ENCODE peak calls at places on chromosomes 3 and 15, in nine cellular contexts. D is cardiac muscle cell; V is skeletal muscle cell; G is hepatocyte; B is adrenal gland; A is SJSA1; F is fibroblast of lung; I is effector memory CD4-positive, alpha-beta T cell; K is foreskin fibroblast. N is an unnamed sample.

GRCh38 chr3:195094211-195094921 is 176.6 kb downstream of the XXYLT1 start:
- DNase-seq in D (no peak), V (no peak), G (no peak), B (no peak), A (no peak), F (no peak), I (no peak), K (no peak), N (peak)

GRCh38 chr15:61818801-61819200 is 241.4 kb downstream of the VPS13C start:
- DNase-seq in D (no peak), V (no peak), G (no peak), B (no peak), A (no peak), F (no peak), I (no peak), K (no peak), N (no peak)

GRCh38 chr15:68511073-68511991 is 67.5 kb upstream of the CORO2B start:
- DNase-seq in D (peak), V (peak), G (no peak), B (peak), A (no peak), F (peak), I (no peak), K (no peak), N (no peak)

GRCh38 chr15:26235864-26236263 is 372.7 kb upstream of the ATP10A start:
- DNase-seq in D (no peak), V (no peak), G (no peak), B (no peak), A (no peak), F (no peak), I (no peak), K (no peak), N (no peak)

GRCh38 chr3:133393204-133393603 is 6.7 kb upstream of the BFSP2 start:
- DNase-seq in D (peak), V (no peak), G (no peak), B (no peak), A (no peak), F (no peak), I (no peak), K (no peak), N (no peak)

GRCh38 chr15:98257290-98257689 is 296.8 kb downstream of the ARRDC4 start:
- DNase-seq in D (no peak), V (no peak), G (no peak), B (no peak), A (no peak), F (no peak), I (no peak), K (no peak), N (no peak)

GRCh38 chr3:81869380-81869779 is 107.9 kb upstream of the GBE1 start:
- DNase-seq in D (no peak), V (no peak), G (no peak), B (no peak), A (no peak), F (no peak), I (no peak), K (no peak), N (no peak)

GRCh38 chr3:99499235-99499798 is 139.1 kb upstream of the COL8A1 start:
- DNase-seq in D (peak), V (no peak), G (peak), B (peak), A (peak), F (peak), I (no peak), K (peak), N (peak)

GRCh38 chr3:45716790-45717336 is 27.7 kb downstream of the SACM1L start:
- DNase-seq in D (no peak), V (no peak), G (no peak), B (no peak), A (no peak), F (no peak), I (no peak), K (no peak), N (no peak)

GRCh38 chr3:14332392-14332791 is 70.0 kb upstream of the SLC6A6 start:
- DNase-seq in D (no peak), V (no peak), G (no peak), B (no peak), A (no peak), F (no peak), I (no peak), K (no peak), N (no peak)

GRCh38 chr15:39079296-39079834 is 501.5 kb upstream of the THBS1 start:
- DNase-seq in D (peak), V (peak), G (peak), B (no peak), A (peak), F (peak), I (no peak), K (peak), N (no peak)

GRCh38 chr3:177488740-177489139 is 291.5 kb upstream of the TBL1XR1 start:
- DNase-seq in D (no peak), V (no peak), G (no peak), B (no peak), A (no peak), F (no peak), I (no peak), K (no peak), N (no peak)

DNA sequence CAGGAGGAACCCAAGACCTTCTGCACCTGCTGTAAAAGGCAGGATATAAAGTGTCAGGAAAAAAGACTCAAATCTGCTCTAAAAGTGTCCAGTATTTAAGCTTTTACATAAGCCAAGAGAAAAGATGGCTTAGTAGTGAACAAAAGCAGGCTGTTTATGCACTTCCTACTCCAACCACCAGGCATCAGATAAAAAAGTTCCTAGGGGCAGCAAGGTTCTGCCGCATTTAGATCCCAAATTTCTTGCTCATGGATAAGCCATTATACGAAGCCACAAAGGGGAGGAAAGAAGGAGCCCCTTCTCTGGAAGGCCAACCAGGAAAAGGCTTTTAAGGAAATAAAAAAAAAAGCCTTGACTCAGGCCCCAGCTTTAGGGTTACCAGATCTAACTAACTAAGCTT is 10.6 kb upstream of the SLC9C1 start:
- DNase-seq in D (peak), V (no peak), G (no peak), B (no peak), A (no peak), F (no peak), I (no peak), K (peak), N (no peak)
- H3K4me3 ChIP-seq in D (peak), V (no peak), G (no peak), B (no peak), A (no peak), F (no peak), I (no peak), K (no peak), N (no peak)

DNA sequence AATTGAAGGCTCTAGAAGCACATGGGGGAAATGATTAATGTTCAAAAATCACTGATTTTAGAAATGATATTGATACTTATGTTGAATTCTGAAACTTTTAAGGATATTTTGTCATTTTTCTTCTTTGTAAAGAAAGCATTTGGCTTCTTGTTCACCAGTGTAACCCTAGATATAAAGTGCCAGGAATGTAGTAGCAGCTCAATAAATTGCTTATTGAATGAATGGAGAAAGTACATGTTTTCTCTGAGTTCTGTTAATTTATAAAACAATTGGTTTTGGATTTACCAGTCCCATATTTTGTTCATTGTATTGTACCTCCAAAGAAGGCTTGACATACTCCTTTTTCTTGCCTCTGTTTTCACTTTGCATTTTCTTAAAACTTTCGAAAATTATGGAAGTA is 2.4 kb downstream of the PLCL2 start:
- DNase-seq in D (no peak), V (no peak), G (no peak), B (no peak), A (no peak), F (no peak), I (no peak), K (no peak), N (no peak)
- H3K4me3 ChIP-seq in D (peak), V (no peak), G (no peak), B (no peak), A (no peak), F (no peak), I (peak), K (no peak), N (no peak)

GRCh38 chr3:120148187-120148954 is 54.1 kb upstream of the GSK3B start:
- DNase-seq in D (no peak), V (no peak), G (no peak), B (no peak), A (no peak), F (no peak), I (no peak), K (no peak), N (no peak)

GRCh38 chr3:120143676-120144075 is 49.4 kb upstream of the GSK3B start:
- DNase-seq in D (no peak), V (no peak), G (no peak), B (no peak), A (no peak), F (no peak), I (no peak), K (no peak), N (no peak)

GRCh38 chr3:120144267-120144666 is 50.0 kb upstream of the GSK3B start:
- DNase-seq in D (peak), V (no peak), G (peak), B (no peak), A (peak), F (no peak), I (no peak), K (peak), N (no peak)

GRCh38 chr3:120147072-120147871 is 53.0 kb upstream of the GSK3B start:
- DNase-seq in D (no peak), V (no peak), G (peak), B (no peak), A (peak), F (no peak), I (peak), K (no peak), N (peak)

GRCh38 chr3:120145498-120146285 is 51.4 kb upstream of the GSK3B start:
- DNase-seq in D (no peak), V (peak), G (peak), B (no peak), A (peak), F (peak), I (no peak), K (peak), N (peak)
- H3K4me3 ChIP-seq in D (no peak), V (no peak), G (no peak), B (no peak), A (no peak), F (no peak), I (no peak), K (no peak), N (no peak)

GRCh38 chr3:31546152-31546551 is 13.4 kb downstream of the STT3B start:
- DNase-seq in D (peak), V (no peak), G (no peak), B (no peak), A (no peak), F (peak), I (no peak), K (peak), N (no peak)

GRCh38 chr3:31541102-31541501 is 8.4 kb downstream of the STT3B start:
- DNase-seq in D (no peak), V (no peak), G (no peak), B (no peak), A (no peak), F (no peak), I (no peak), K (no peak), N (no peak)

GRCh38 chr3:31542246-31542645 is 9.5 kb downstream of the STT3B start:
- DNase-seq in D (no peak), V (no peak), G (no peak), B (no peak), A (no peak), F (no peak), I (no peak), K (no peak), N (no peak)

GRCh38 chr3:31544634-31545033 is 11.9 kb downstream of the STT3B start:
- DNase-seq in D (peak), V (no peak), G (peak), B (peak), A (no peak), F (peak), I (no peak), K (peak), N (no peak)

DNA sequence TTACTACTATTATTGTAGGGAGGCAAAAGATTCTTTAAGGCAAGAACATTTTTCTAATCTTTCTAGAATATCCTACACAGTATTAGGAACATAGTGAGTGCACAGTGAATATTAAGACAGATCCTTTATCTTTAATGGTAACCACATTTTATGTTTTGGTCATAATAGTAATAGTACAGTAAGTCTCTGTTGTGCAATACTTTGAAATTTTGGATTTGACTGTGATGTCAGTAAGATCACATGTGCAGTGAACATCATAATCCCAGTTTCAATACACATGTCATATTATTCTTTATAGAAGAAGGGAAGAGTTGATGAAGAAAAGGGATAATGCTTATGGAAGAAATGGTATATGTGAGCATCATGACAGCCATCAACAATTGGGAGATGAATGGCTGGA is 10.7 kb downstream of the STT3B start:
- DNase-seq in D (peak), V (no peak), G (no peak), B (no peak), A (no peak), F (peak), I (no peak), K (peak), N (no peak)
- H3K4me3 ChIP-seq in D (no peak), V (no peak), G (no peak), B (no peak), A (no peak), F (no peak), I (no peak), K (no peak), N (no peak)